ENCODE peak calls at places on chromosomes 12 and 14, in five cellular contexts. O is GM23248, F is aorta, C is MM.1S, W is upper lobe of right lung. E is an unnamed sample.

GRCh38 chr12:101969-102878 is 35.7 kb downstream of the IQSEC3 start:
- DNase-seq in C (no peak), W (peak), F (no peak), O (peak), E (no peak)

GRCh38 chr12:122437656-122438121 is 15.2 kb upstream of the CLIP1 start:
- DNase-seq in O (peak), C (no peak), F (peak), W (peak), E (peak)

GRCh38 chr12:24913953-24914352 is 34.9 kb downstream of the BCAT1 start:
- DNase-seq in F (no peak), W (no peak), C (no peak), O (no peak), E (no peak)

GRCh38 chr14:68958553-68958952 is 20.5 kb downstream of the ACTN1 start:
- DNase-seq in W (no peak), O (no peak), F (peak), C (no peak), E (no peak)

GRCh38 chr12:84772281-84772680 is 140.3 kb downstream of the SLC6A15 start:
- DNase-seq in C (no peak), O (peak), F (no peak), W (no peak), E (no peak)

GRCh38 chr14:25406818-25407217 is 356.9 kb upstream of the STXBP6 start:
- DNase-seq in F (no peak), W (no peak), O (peak), C (peak), E (no peak)

GRCh38 chr12:107178776-107179175 is 85.4 kb upstream of the CRY1 start:
- DNase-seq in F (no peak), W (no peak), O (no peak), C (no peak), E (no peak)

GRCh38 chr14:71555654-71556559 is 376.3 kb upstream of the RGS6 start:
- DNase-seq in C (peak), W (no peak), O (peak), F (no peak), E (no peak)

GRCh38 chr14:100703574-100704220 is 23.0 kb upstream of the DLK1 start:
- DNase-seq in C (no peak), W (no peak), F (no peak), O (no peak), E (no peak)

GRCh38 chr14:100540141-100540925 is 46.9 kb downstream of the BEGAIN start:
- DNase-seq in W (no peak), C (no peak), F (peak), O (no peak), E (no peak)

GRCh38 chr14:89571502-89571901 is 154.5 kb upstream of the FOXN3 start:
- DNase-seq in C (no peak), W (no peak), O (no peak), F (no peak), E (no peak)

GRCh38 chr14:61866932-61867920 is 105.0 kb downstream of the SNAPC1 start:
- DNase-seq in F (no peak), C (no peak), W (no peak), O (peak), E (no peak)

GRCh38 chr12:78018146-78018910 is 187.6 kb downstream of the NAV3 start:
- DNase-seq in W (no peak), C (no peak), O (no peak), F (no peak), E (no peak)

GRCh38 chr12:63918788-63919300 is 74.3 kb downstream of the SRGAP1 start:
- DNase-seq in O (peak), W (no peak), C (no peak), F (no peak), E (no peak)

GRCh38 chr14:100263141-100263540 is 24.2 kb downstream of the YY1 start:
- DNase-seq in O (peak), W (no peak), C (no peak), F (no peak), E (no peak)

GRCh38 chr14:92960706-92961566 is 38.0 kb downstream of the CHGA start:
- DNase-seq in F (peak), W (no peak), C (no peak), O (peak), E (no peak)

GRCh38 chr12:3150820-3151590 is 73.8 kb downstream of the TSPAN9 start:
- DNase-seq in W (no peak), O (peak), F (no peak), C (no peak), E (no peak)

GRCh38 chr14:100108042-100108825 is 43.0 kb downstream of the EVL start:
- DNase-seq in C (peak), F (peak), O (peak), W (peak), E (peak)

GRCh38 chr12:124484526-124484953 is 82.9 kb downstream of the NCOR2 start:
- DNase-seq in F (no peak), W (no peak), O (no peak), C (peak), E (no peak)

GRCh38 chr12:30989754-30990153 is 63.2 kb downstream of the TSPAN11 start:
- DNase-seq in O (peak), C (peak), F (no peak), W (no peak), E (no peak)

GRCh38 chr14:76947838-76948184 is 80.7 kb downstream of the IRF2BPL start:
- DNase-seq in C (no peak), O (no peak), W (no peak), F (no peak), E (no peak)

GRCh38 chr12:70645494-70646317 is 8.5 kb upstream of the PTPRB start:
- DNase-seq in W (no peak), C (peak), O (peak), F (peak), E (no peak)

GRCh38 chr12:57049890-57050289 is at the start of gene MYO1A:
- DNase-seq in W (no peak), F (no peak), C (no peak), O (peak), E (no peak)

GRCh38 chr12:49637401-49637800 is 14.0 kb downstream of the PRPF40B start:
- DNase-seq in C (no peak), O (no peak), F (no peak), W (no peak), E (no peak)

GRCh38 chr12:48980389-48980952 is 2.3 kb downstream of the WNT1 start:
- DNase-seq in O (no peak), W (no peak), C (no peak), F (no peak), E (no peak)

GRCh38 chr12:109944975-109945374 is 44.9 kb downstream of the TCHP start:
- DNase-seq in F (peak), W (no peak), C (no peak), O (no peak), E (no peak)

GRCh38 chr14:51482112-51482511 is 169.6 kb upstream of the FRMD6 start:
- DNase-seq in F (no peak), C (no peak), W (no peak), O (no peak), E (no peak)

GRCh38 chr14:77007975-77008421 is 20.5 kb downstream of the IRF2BPL start:
- DNase-seq in C (no peak), O (no peak), W (peak), F (peak), E (no peak)

GRCh38 chr12:49962861-49963765 is 1.4 kb downstream of the AQP5 start:
- DNase-seq in F (peak), C (no peak), W (peak), O (peak), E (peak)

DNA sequence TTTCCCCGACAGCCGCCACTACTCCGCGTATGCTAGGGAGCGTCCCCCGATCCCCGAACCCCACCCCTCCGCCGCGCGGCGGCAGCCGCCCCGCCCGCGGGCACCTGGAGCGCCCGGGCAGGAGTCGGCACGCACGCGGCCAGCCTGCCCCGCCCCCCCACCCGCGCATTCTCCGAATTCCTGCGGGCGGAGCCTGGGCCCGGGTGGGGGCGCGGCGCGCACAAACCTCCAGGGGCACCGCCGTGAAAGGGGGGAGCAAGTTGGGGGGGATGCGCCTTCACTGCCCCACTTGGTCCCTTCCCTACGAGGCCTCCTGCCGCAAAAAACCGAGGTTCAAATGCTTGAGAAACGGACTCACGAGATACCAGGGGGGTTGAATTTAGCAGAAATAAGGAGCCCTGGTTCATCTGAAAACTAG is 1.7 kb downstream of the AJUBA start:
- DNase-seq in O (peak), F (peak), C (no peak), W (peak), E (no peak)
- H3K27ac ChIP-seq in O (peak), F (peak), C (no peak), W (peak), E (no peak)

GRCh38 chr14:74592476-74593191 is 19.4 kb downstream of the LTBP2 start:
- DNase-seq in F (peak), W (no peak), O (no peak), C (no peak), E (no peak)

GRCh38 chr14:74596747-74597456 is 15.1 kb downstream of the LTBP2 start:
- DNase-seq in W (no peak), C (no peak), F (no peak), O (peak), E (no peak)

GRCh38 chr14:74593241-74593985 is 18.6 kb downstream of the LTBP2 start:
- DNase-seq in C (no peak), O (no peak), W (no peak), F (no peak), E (no peak)

GRCh38 chr14:74594021-74594420 is 18.0 kb downstream of the LTBP2 start:
- DNase-seq in O (no peak), C (no peak), W (no peak), F (no peak), E (no peak)

DNA sequence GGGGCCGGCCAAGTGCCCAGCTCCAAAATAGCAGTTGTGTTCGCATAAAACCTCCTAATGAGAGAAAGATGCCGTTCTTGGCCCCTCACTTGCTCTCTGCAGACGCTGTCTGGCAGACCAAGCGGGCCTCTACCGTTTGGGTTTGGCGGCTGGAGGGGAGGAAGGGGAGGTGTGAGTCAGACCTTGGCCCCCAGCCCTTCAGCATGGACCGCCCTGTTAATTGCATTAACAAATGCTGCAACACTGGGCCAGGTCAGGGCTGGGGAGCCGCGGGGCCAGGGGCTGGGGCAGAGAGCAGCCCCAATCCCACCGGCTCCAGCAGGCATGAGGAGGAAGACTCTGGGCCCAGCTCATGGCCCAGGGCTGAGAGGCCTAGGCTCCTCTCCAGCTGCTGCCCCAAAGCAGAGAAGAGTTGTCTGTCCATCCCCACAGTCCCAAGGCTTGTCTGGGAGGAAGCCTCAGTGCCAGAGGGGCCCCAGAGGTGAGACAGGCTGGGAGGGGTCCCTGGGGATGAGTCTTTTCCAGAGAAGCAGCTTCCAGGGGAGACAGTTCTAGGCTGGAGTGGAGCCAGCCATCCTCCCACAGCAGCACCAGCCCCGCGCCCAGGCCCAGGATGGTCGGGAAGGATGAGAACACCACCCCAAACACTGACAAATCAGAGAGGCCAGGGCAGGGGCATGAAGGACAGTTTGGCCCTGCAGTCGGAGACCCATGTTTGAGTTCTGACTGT is 16.9 kb downstream of the LTBP2 start:
- DNase-seq in C (no peak), F (peak), O (peak), W (no peak), E (no peak)
- H3K27ac ChIP-seq in C (no peak), F (peak), O (peak), W (peak), E (peak)

GRCh38 chr14:55807536-55807935 is 227.5 kb downstream of the KTN1 start:
- DNase-seq in C (no peak), F (no peak), W (no peak), O (no peak), E (no peak)
- H3K27ac ChIP-seq in C (peak), F (no peak), W (peak), O (no peak), E (no peak)

GRCh38 chr14:102500724-102501123 is 8.9 kb downstream of the ANKRD9 start:
- DNase-seq in F (no peak), C (no peak), W (no peak), O (no peak), E (no peak)
- H3K27ac ChIP-seq in F (no peak), C (no peak), W (peak), O (peak), E (peak)

DNA sequence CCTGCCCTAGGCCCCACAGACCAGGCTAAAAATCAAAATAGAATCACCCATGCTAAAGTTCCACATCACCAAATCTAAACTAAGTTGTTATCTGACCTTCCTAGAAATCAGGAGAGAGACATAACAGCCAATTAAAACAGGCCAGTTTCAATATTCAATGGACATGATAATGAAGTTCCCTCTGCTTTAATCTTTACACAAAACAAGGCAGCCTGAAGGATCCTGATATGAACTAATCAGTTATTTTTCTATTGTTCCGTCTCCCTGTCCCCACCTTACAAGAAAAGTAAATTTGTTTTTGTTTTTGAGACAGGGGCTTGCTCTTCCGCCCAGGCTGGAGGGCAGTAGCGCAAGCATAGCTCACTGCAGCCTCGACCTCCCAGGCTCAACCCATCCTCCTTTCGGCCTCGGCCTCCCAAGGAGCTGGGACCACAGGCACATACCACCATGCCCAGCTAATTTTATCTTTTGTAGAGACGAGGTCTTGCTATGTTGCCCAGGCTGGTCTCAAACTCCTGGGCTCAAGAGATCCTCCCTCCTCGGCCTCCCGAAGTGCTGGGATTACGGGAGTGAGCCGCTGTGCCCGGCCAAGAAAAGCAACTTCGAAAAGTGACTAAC is 5.4 kb upstream of the CEBPE start:
- DNase-seq in C (no peak), O (no peak), W (no peak), F (no peak), E (no peak)
- H3K27ac ChIP-seq in C (no peak), O (peak), W (no peak), F (peak), E (no peak)

DNA sequence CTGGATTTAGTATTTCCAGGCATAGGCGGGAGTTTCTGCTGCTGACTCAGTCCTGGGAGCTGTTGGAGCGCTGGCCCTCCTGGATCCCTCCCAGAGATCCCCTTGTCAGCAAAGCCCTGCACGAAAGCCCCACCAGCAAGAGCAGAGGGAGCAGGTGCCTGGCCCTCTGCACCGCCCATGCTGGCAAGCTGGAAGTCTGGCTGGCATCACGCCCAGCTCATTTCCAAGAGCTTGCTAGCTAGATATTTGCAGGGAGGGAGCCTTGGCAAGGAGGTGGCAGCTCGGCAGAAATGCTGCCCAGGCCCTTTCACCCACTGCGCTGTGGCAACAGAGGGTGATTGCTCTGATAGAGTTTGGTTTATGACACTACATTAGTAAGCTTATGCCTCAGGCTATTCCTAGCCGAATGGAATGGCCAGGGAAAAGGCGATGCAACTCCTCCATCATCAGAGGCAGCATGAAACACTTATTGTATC is 193.9 kb downstream of the EMP1 start:
- DNase-seq in F (peak), O (peak), W (peak), C (no peak), E (peak)
- H3K27ac ChIP-seq in F (peak), O (peak), W (no peak), C (no peak), E (no peak)

GRCh38 chr14:23631234-23631633 is 4.9 kb upstream of the DHRS2 start:
- DNase-seq in C (no peak), W (no peak), F (no peak), O (no peak), E (no peak)

GRCh38 chr14:23630687-23631086 is 5.5 kb upstream of the DHRS2 start:
- DNase-seq in O (no peak), W (no peak), C (no peak), F (no peak), E (no peak)

GRCh38 chr14:23633160-23633701 is 2.9 kb upstream of the DHRS2 start:
- DNase-seq in O (no peak), F (no peak), W (no peak), C (no peak), E (no peak)

GRCh38 chr14:23632461-23633159 is 3.6 kb upstream of the DHRS2 start:
- DNase-seq in O (no peak), F (no peak), C (no peak), W (no peak), E (no peak)

DNA sequence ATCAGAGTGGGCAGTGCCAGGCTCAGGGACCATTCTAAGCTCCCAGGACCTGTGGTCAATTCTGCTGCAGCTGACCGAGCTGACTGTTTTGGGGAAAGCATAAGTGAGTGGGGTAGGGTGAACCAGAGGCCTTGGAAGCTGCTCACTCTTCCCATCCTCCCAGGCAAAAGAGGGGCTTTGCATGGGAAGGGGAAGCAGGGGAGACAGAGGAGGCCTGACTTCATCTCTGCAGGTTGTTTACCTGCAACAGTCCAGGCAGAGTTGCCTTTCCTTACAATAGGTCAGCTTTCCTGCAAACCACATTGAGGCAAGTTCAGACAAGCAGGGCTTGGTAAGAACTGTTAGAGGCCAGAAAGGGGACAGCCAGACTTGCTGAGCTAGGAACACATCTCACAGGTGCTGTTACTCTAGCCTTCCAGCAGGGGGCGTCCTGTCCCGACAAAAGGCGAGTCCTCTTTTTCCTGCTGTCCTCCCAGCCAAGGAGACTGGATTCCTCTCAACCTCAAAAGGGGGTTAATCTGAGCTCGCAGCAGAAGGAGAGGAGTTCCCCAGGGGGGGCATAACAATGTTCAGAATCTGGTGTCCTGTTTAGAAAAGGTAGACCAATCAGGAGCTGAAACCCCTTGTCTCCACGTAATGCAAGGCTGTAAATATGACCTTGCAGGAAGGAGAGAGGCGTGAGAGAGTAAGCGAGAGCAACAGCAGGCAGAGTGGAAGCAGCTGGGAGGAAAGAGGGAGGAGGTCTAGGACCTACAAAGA is 4.3 kb upstream of the DHRS2 start:
- DNase-seq in W (peak), C (peak), O (peak), F (peak), E (peak)
- H3K27ac ChIP-seq in W (no peak), C (no peak), O (no peak), F (no peak), E (no peak)